ENCODE peak calls at places on chromosomes 11 and 22, in eight cellular contexts. V is H9, D is right lobe of liver, W is GM23338, F is fibroblast of lung, G is neural progenitor cell, Y is IMR-90, M is fibroblast of pulmonary artery. N is an unnamed sample.

GRCh38 chr11:69640260-69640994 is 529 bp upstream of the CCND1 start:
- DNase-seq in V (peak), D (no peak), W (peak), F (no peak), G (peak), Y (no peak), M (peak), N (peak)

GRCh38 chr22:38097557-38098409 is 12.7 kb downstream of the BAIAP2L2 start:
- DNase-seq in V (peak), D (peak), W (peak), F (no peak), G (peak), Y (peak), M (peak), N (peak)

GRCh38 chr22:37472418-37473006 is 13.7 kb downstream of the MFNG start:
- DNase-seq in V (peak), D (no peak), W (peak), F (no peak), G (peak), Y (peak), M (peak), N (peak)

GRCh38 chr11:705646-706438 is at the start of gene EPS8L2:
- DNase-seq in V (peak), D (peak), W (peak), F (no peak), G (peak), Y (no peak), M (no peak), N (no peak)

GRCh38 chr11:101759771-101760450 is 154.9 kb upstream of the CEP126 start:
- DNase-seq in V (no peak), D (no peak), W (peak), F (no peak), G (no peak), Y (peak), M (peak), N (no peak)

GRCh38 chr11:34565417-34566208 is 52.0 kb upstream of the ELF5 start:
- DNase-seq in V (peak), D (no peak), W (peak), F (no peak), G (peak), Y (no peak), M (no peak), N (no peak)

GRCh38 chr11:14270690-14271542 is 88.1 kb downstream of the RRAS2 start:
- DNase-seq in V (no peak), D (no peak), W (no peak), F (no peak), G (no peak), Y (no peak), M (no peak), N (no peak)

GRCh38 chr11:35763772-35764171 is 101.2 kb downstream of the TRIM44 start:
- DNase-seq in V (no peak), D (no peak), W (no peak), F (no peak), G (no peak), Y (no peak), M (no peak), N (no peak)

GRCh38 chr11:31804439-31805036 is 6.6 kb downstream of the PAX6 start:
- DNase-seq in V (peak), D (no peak), W (peak), F (peak), G (peak), Y (no peak), M (no peak), N (no peak)

GRCh38 chr11:89381094-89381493 is 110.1 kb downstream of the NOX4 start:
- DNase-seq in V (no peak), D (no peak), W (peak), F (peak), G (no peak), Y (peak), M (peak), N (no peak)

GRCh38 chr11:11387201-11387600 is 34.2 kb upstream of the CSNK2A3 start:
- DNase-seq in V (no peak), D (no peak), W (no peak), F (no peak), G (no peak), Y (no peak), M (no peak), N (no peak)

GRCh38 chr11:71472357-71472885 is 19.4 kb downstream of the NADSYN1 start:
- DNase-seq in V (no peak), D (no peak), W (no peak), F (no peak), G (no peak), Y (no peak), M (no peak), N (no peak)

DNA sequence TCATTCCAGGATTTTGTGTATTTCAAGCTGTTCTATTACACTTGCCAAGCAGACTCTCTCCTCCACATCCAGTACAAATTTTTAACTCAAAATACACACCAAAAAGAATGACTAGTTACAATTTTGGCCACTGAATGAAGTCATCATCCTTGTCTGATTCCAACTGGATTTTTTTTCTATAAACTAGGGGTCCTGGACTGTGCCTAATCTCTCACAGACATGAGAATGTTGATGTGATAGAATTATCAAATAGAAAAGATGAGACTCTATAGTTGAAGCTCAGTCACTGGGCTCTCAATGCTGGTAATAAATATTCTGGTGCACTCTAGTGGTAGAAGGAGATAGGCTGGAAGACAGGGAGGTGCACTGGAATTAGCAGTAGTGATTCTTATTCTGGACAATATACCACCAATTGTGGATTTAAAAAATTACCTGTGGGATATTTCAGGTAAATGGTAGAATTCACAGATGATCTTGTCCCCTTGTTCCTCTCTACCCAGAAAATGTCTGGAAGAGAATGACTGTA is 85.7 kb downstream of the FANCF start:
- DNase-seq in V (no peak), D (no peak), W (peak), F (peak), G (peak), Y (peak), M (peak), N (no peak)
- TF ChIP-seq CTCF in V (peak), D (peak), W (peak), F (peak), G (peak), Y (peak), M (peak), N (peak)

DNA sequence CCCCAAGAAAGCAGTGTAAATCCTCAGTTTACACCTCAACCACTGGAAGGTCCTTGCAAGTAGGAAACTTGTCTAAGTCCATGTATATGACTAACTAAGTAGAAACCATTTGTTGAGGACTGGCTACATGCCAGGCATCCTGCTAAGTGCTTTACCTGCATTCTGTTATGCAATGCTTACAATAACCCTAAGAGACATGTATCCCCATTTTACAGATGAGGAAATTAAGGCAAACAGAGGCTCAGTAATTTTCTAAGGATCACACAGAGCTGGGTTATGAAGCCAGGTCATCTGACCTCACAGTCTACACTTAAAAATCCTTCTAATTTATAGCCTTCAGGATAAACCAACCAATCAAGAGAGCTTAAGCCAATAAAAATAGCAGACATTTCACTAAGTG is 1.5 kb downstream of the TIMM10 start:
- DNase-seq in V (no peak), D (no peak), W (no peak), F (no peak), G (no peak), Y (no peak), M (no peak), N (no peak)
- TF ChIP-seq CTCF in V (no peak), D (no peak), W (no peak), F (no peak), G (no peak), Y (no peak), M (no peak), N (no peak)

GRCh38 chr11:75143420-75143731 is 7.5 kb upstream of the SLCO2B1 start:
- DNase-seq in V (no peak), D (no peak), W (no peak), F (no peak), G (no peak), Y (no peak), M (no peak), N (no peak)

GRCh38 chr11:75144716-75145014 is 6.2 kb upstream of the SLCO2B1 start:
- DNase-seq in V (no peak), D (no peak), W (no peak), F (no peak), G (no peak), Y (no peak), M (no peak), N (no peak)

GRCh38 chr11:75140269-75141138 is 10.4 kb upstream of the SLCO2B1 start:
- DNase-seq in V (peak), D (peak), W (peak), F (peak), G (peak), Y (peak), M (peak), N (peak)

GRCh38 chr11:75141166-75141565 is 9.7 kb upstream of the SLCO2B1 start:
- DNase-seq in V (no peak), D (peak), W (no peak), F (no peak), G (no peak), Y (no peak), M (no peak), N (no peak)

DNA sequence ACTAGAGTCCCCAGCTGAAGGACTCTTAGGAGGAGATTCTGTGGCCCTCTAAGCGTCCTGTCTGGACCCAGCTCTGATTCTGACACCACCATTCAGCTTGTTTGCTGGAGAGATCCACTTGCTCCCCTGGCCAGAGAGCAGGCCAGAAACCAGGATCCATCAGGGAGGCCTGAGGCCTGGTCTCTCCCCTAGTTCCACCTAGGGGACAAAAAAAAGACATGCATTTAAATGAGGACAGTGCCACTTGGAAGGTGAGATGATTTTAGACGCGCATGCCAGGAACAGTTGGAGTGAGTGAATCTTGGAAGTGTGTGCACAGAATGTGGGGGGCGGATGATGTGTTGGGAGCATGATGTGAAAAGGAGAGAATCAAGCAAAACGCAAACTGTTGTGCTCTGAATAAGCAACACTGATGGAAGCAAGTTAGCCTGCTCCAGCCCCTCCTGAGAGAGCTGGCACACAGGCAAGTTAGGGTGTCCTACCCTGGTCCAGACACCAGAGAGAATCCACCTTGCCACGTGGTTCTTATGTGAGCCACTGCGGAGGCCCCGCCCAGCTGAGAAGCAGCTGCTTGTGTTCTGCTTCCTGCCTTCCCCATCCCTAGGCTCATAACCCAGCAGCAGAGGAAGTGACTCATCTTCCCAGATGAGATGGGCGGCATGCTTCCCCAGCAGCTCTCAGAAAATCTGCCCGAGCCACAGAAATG is 8.0 kb upstream of the SLCO2B1 start:
- DNase-seq in V (peak), D (peak), W (peak), F (peak), G (no peak), Y (peak), M (peak), N (no peak)
- TF ChIP-seq CTCF in V (no peak), D (no peak), W (no peak), F (no peak), G (no peak), Y (no peak), M (no peak), N (no peak)

DNA sequence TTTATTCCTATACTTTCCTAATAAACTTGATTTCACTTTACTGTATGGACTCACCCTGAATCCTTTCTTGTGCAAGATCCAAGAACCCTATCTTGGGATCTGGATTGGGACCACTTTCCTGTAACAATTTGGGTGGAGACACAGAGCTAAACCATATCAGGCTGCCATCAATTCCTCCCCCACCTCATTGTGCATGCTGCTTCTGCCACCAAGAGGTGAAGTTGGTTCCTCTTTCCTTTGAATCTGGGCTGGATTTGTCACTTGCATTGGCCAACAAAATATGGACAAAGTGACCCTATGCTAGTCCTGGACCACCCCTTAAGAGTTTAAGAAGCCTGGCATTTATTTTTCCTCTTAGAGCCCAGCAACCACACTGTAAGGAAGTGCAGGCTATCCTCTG is 39.4 kb upstream of the CEP295 start:
- DNase-seq in V (no peak), D (peak), W (no peak), F (no peak), G (no peak), Y (no peak), M (no peak), N (no peak)
- TF ChIP-seq CTCF in V (no peak), D (peak), W (no peak), F (no peak), G (peak), Y (peak), M (no peak), N (no peak)

GRCh38 chr11:59429924-59430516 is 3.8 kb upstream of the OR5A2 start:
- DNase-seq in V (no peak), D (peak), W (peak), F (peak), G (peak), Y (peak), M (peak), N (no peak)
- TF ChIP-seq CTCF in V (peak), D (peak), W (peak), F (peak), G (peak), Y (peak), M (peak), N (peak)

DNA sequence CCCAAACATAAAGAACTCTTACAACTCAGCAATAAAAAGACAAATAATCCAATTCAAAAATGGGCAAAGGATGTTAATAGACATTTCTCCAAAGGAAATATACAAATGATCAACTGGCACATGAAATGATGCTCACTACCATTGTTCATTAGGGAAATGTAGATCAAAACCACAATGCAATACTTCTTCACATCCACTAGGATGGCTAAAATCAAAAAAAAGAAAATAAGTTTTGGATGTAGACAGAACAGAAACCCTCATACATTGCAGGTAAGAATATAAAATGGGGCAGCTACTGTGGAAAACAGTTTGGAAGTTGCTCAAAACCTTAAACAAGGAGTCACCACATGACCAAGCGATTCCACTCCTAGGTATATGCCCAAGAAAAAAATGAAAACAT is 16.3 kb downstream of the SIK3 start:
- DNase-seq in V (no peak), D (no peak), W (no peak), F (no peak), G (no peak), Y (no peak), M (no peak), N (no peak)
- TF ChIP-seq CTCF in V (peak), D (no peak), W (peak), F (no peak), G (peak), Y (no peak), M (no peak), N (peak)

DNA sequence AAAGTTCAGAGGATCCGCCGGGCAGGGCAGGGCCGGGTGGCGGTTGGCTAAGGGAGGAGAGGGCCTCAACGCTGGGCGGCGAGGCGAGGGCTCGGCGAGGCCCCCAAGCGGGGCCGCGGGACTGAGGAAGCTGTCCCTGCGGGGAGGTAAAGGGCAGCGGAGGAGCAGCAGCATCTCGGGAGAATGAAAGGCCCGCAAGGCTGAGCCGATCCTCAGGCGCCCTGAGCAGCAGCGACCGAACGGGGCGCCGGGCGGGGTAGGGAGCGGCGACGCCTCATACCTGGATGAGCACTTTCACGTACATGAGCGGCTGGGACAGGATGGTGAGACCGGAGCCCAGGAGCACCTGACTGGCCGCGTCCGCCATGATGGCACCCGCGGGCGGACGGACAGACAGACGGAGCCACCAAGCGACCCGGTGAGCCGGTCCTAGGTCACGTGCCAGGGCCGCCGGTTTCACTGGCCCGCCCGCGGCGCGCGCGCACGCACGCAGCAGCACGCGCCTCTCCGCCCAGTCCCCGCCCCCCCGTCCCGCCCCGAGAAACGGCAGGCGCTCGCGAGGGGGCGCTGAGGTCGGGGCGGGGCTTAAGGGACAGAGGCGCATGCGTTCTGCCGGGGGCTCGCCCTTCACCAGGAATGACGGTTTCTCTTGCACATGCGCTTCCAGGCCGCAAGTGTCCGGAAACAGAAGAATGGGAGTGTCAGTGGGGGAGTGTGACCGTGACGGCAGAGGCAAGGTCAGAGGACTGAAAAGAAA is at the start of gene MTCH2:
- DNase-seq in V (peak), D (peak), W (peak), F (peak), G (peak), Y (peak), M (peak), N (peak)
- TF ChIP-seq CTCF in V (peak), D (peak), W (no peak), F (no peak), G (peak), Y (peak), M (no peak), N (peak)

GRCh38 chr11:118370774-118371173 is 11.4 kb downstream of the UBE4A start:
- DNase-seq in V (no peak), D (no peak), W (no peak), F (no peak), G (no peak), Y (no peak), M (no peak), N (no peak)

GRCh38 chr11:118364956-118365615 is 5.7 kb downstream of the UBE4A start:
- DNase-seq in V (no peak), D (no peak), W (no peak), F (no peak), G (no peak), Y (no peak), M (no peak), N (no peak)

DNA sequence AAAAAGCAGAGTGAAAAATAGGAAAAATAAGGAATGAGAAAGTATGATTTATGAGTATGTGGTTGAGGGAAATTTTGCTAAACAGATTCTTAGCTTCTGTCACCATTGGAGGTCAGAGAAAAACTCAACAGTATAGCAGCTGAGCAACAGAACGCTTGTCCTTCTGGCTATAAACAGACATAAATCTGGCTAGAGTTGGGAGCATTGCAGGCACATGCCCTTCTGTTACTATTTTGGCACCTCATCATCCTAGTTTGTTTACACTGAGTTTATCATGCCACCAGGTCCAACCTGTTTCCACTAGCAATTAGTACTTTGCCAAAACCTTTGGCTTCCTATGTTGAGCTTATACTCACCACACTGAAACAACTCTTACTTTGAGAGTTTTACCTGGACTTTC is 6.9 kb downstream of the UBE4A start:
- DNase-seq in V (no peak), D (no peak), W (no peak), F (no peak), G (no peak), Y (no peak), M (no peak), N (no peak)
- TF ChIP-seq CTCF in V (no peak), D (no peak), W (no peak), F (no peak), G (no peak), Y (no peak), M (no peak), N (no peak)

DNA sequence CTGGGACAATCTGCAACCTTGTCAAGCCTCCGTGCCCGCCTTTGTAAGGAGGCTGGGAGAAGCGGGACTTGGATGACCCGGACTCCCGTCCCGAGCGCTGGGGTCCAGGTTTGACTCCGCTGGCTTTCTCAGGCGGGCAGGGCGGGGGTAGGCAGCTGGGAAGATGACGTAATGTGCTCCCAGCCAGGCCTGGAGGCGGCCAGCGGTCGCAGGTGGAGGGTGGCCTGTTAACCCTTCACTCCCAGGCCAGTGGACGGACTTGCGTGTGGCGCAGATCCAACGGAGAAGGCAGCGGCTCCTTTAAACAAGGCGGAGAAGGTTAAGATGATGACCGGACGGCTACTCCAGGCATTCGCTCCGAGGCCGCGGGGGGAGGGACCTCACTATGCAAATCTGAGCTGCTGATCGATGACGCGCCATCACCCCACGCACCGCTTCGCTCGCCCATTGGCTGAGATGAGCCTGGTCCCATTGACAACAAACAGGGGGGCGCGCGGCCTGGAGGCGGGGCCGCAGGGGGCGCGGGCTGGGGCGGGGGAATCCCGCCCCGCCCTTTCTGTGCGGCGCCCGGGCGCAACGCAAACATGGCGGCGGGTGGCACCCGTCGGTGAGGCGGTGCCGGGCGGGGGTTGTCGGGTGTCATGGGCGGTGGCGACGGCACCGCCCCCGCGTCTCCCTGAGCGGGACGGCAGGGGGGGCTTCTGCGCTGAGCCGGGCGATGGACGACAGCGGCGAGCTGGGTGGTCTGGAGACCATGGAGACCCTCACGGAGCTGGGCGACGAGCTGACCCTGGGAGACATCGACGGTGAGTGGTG is at the start of gene SREBF2:
- DNase-seq in V (peak), D (peak), W (peak), F (peak), G (peak), Y (peak), M (peak), N (peak)
- TF ChIP-seq CTCF in V (peak), D (no peak), W (no peak), F (no peak), G (peak), Y (no peak), M (no peak), N (no peak)

N was measured in glutamatergic neuron.